ENCODE peak calls at places on chromosomes 12 and 14, in six cellular contexts. C, O, U, N, B and R are unnamed samples.

GRCh38 chr12:70242695-70243509 is at the start of gene CNOT2:
- DNase-seq in U (peak; percentile 95), C (peak; percentile 88), O (peak; percentile 88), B (peak; percentile 90), N (peak; percentile 68), R (peak; percentile 93)

GRCh38 chr12:82682326-82682725 is 4.4 kb upstream of the TMTC2 start:
- DNase-seq in C (no peak), U (no peak), N (no peak), O (no peak), B (no peak), R (no peak)

GRCh38 chr14:92323031-92323915 is at the start of gene SLC24A4:
- DNase-seq in B (peak; percentile 19), C (no peak), O (no peak), U (peak; percentile 9), N (no peak), R (peak; percentile 60)

GRCh38 chr14:98177551-98177950 is 1094.4 kb downstream of the BCL11B start:
- DNase-seq in B (no peak), U (no peak), C (no peak), N (no peak), O (no peak), R (no peak)

GRCh38 chr14:29348504-29348903 is 579.1 kb downstream of the PRKD1 start:
- DNase-seq in C (no peak), N (no peak), O (no peak), U (peak; percentile 66), B (no peak), R (no peak)

GRCh38 chr14:29757188-29757680 is 170.4 kb downstream of the PRKD1 start:
- DNase-seq in U (no peak), N (no peak), O (no peak), C (no peak), B (no peak), R (no peak)

GRCh38 chr12:112496493-112496892 is 77.7 kb downstream of the PTPN11 start:
- DNase-seq in O (no peak), C (no peak), U (no peak), N (no peak), B (no peak), R (no peak)

GRCh38 chr14:97924922-97925613 is 1127.9 kb downstream of the VRK1 start:
- DNase-seq in B (no peak), O (no peak), N (no peak), C (no peak), U (no peak), R (no peak)

GRCh38 chr12:67893003-67893402 is 96.2 kb upstream of the IFNG-AS1 start:
- DNase-seq in B (no peak), N (no peak), U (no peak), O (no peak), C (no peak), R (peak; percentile 6)

GRCh38 chr12:14238224-14238792 is 127.2 kb upstream of the ATF7IP start:
- DNase-seq in N (no peak), C (no peak), B (no peak), O (peak; percentile 57), U (peak; percentile 70), R (no peak)

GRCh38 chr12:105235299-105235746 is 651 bp downstream of the APPL2 start:
- DNase-seq in B (no peak), O (peak; percentile 41), N (no peak), C (no peak), U (peak; percentile 37), R (no peak)

GRCh38 chr12:56128669-56129209 is 672 bp downstream of the ESYT1 start:
- DNase-seq in B (peak; percentile 28), C (peak; percentile 38), U (peak; percentile 20), N (no peak), O (no peak), R (peak; percentile 41)

GRCh38 chr12:64392221-64392620 is 1.7 kb upstream of the C12orf56 start:
- DNase-seq in B (no peak), N (no peak), O (peak; percentile 59), C (no peak), U (peak; percentile 74), R (no peak)

GRCh38 chr14:101581806-101582205 is 20.5 kb downstream of the DIO3 start:
- DNase-seq in C (no peak), N (no peak), U (no peak), O (no peak), B (no peak), R (no peak)

GRCh38 chr12:31491819-31492598 is 98.9 kb downstream of the DENND5B start:
- DNase-seq in O (peak; percentile 88), C (no peak), N (no peak), U (peak; percentile 88), B (no peak), R (no peak)

GRCh38 chr12:6883683-6884082 is 10.6 kb upstream of the SPSB2 start:
- DNase-seq in O (no peak), N (no peak), C (no peak), B (no peak), U (no peak), R (no peak)

GRCh38 chr12:1914116-1914911 is 4.1 kb downstream of the CACNA2D4 start:
- DNase-seq in U (no peak), B (no peak), N (no peak), C (peak; percentile 8), O (no peak), R (no peak)

GRCh38 chr12:43501705-43502104 is 50.3 kb downstream of the ADAMTS20 start:
- DNase-seq in N (no peak), B (no peak), C (no peak), O (peak; percentile 48), U (peak; percentile 54), R (no peak)

GRCh38 chr14:69044965-69045555 is 66.0 kb upstream of the ACTN1 start:
- DNase-seq in C (no peak), O (peak; percentile 76), B (peak; percentile 35), N (no peak), U (peak; percentile 61), R (no peak)

GRCh38 chr12:74339211-74339610 is 198.4 kb upstream of the ATXN7L3B start:
- DNase-seq in B (no peak), N (no peak), O (peak; percentile 24), U (peak; percentile 33), C (no peak), R (no peak)

GRCh38 chr14:75660238-75660629 is 442 bp downstream of the ERG28 start:
- DNase-seq in C (no peak), B (no peak), N (no peak), O (no peak), U (no peak), R (no peak)

GRCh38 chr12:5068126-5068525 is 24.4 kb downstream of the KCNA5 start:
- DNase-seq in N (no peak), B (no peak), U (no peak), O (no peak), C (no peak), R (no peak)

GRCh38 chr12:14946162-14946561 is 7.8 kb upstream of the ERP27 start:
- DNase-seq in N (no peak), O (no peak), C (no peak), U (no peak), B (no peak), R (no peak)

GRCh38 chr12:32918890-32919791 is 22.6 kb upstream of the PKP2 start:
- DNase-seq in N (no peak), C (no peak), B (no peak), O (peak; percentile 93), U (peak; percentile 95), R (peak; percentile 12)

GRCh38 chr12:1319215-1319614 is 275.2 kb downstream of the FBXL14 start:
- DNase-seq in C (no peak), B (no peak), N (no peak), O (no peak), U (peak; percentile 52), R (no peak)

GRCh38 chr12:57549909-57550627 is at the start of gene KIF5A:
- DNase-seq in B (no peak), U (no peak), C (no peak), O (no peak), N (no peak), R (peak; percentile 79)

GRCh38 chr12:108313609-108314331 is 25.3 kb downstream of the CMKLR1 start:
- DNase-seq in O (peak; percentile 27), B (peak; percentile 40), C (no peak), U (no peak), N (no peak), R (no peak)

GRCh38 chr12:130752692-130753230 is 36.7 kb upstream of the RIMBP2 start:
- DNase-seq in N (no peak), B (no peak), U (no peak), O (no peak), C (no peak), R (peak; percentile 33)
- TF ChIP-seq CTCF in N (no peak), B (no peak), U (no peak), O (no peak), C (no peak), R (no peak)

GRCh38 chr12:39105111-39105510 is 199.7 kb upstream of the CPNE8 start:
- DNase-seq in U (no peak), B (no peak), O (peak; percentile 5), N (no peak), C (no peak), R (no peak)

GRCh38 chr12:39102474-39103209 is 197.3 kb upstream of the CPNE8 start:
- DNase-seq in C (no peak), B (no peak), N (no peak), O (peak; percentile 23), U (peak; percentile 69), R (no peak)

GRCh38 chr12:39103552-39104165 is 198.3 kb upstream of the CPNE8 start:
- DNase-seq in N (no peak), C (no peak), B (no peak), O (peak; percentile 52), U (peak; percentile 82), R (peak; percentile 30)
- TF ChIP-seq CTCF in N (peak; percentile 74), C (peak; percentile 78), B (peak; percentile 71), O (peak; percentile 76), U (peak; percentile 70), R (peak; percentile 77)

GRCh38 chr12:121223283-121223946 is 13.5 kb downstream of the P2RX4 start:
- DNase-seq in B (no peak), C (peak; percentile 37), O (no peak), U (peak; percentile 22), N (no peak), R (no peak)
- TF ChIP-seq CTCF in B (no peak), C (no peak), O (peak; percentile 29), U (peak; percentile 42), N (no peak), R (no peak)

GRCh38 chr12:47772738-47773061 is 338 bp upstream of the SLC48A1 start:
- DNase-seq in N (no peak), U (no peak), C (no peak), B (no peak), O (no peak), R (no peak)
- TF ChIP-seq CTCF in N (no peak), U (no peak), C (no peak), B (no peak), O (no peak), R (no peak)